ENCODE peak calls at places on chromosome 11, in seven cellular contexts. A, T, P, I, D, L and V are unnamed samples. For H3K9me3, the result is how much of the 10 kb centered on the place peaks cover.

GRCh38 chr11:64556721-64557250 is 34.2 kb upstream of the SLC22A12 start:
- DNase-seq in T (no peak), P (no peak), L (no peak), I (no peak), D (no peak), A (no peak), V (no peak)

GRCh38 chr11:2198621-2199365 is 27.2 kb upstream of the TH start:
- DNase-seq in L (no peak), P (no peak), D (no peak), T (no peak), A (no peak), I (no peak), V (no peak)

GRCh38 chr11:105935791-105936190 is 86.2 kb downstream of the MSANTD4 start:
- DNase-seq in T (no peak), D (no peak), A (no peak), I (no peak), L (no peak), P (no peak), V (no peak)

GRCh38 chr11:64745523-64746328 is 1.8 kb upstream of the RASGRP2 start:
- DNase-seq in D (peak), T (peak), P (peak), I (no peak), A (peak), L (peak), V (no peak)

GRCh38 chr11:72828081-72828567 is 13.9 kb downstream of the ATG16L2 start:
- DNase-seq in I (no peak), A (peak), T (no peak), P (no peak), L (peak), D (no peak), V (no peak)

GRCh38 chr11:5938603-5938965 is 3.5 kb upstream of the OR56A3 start:
- DNase-seq in D (no peak), A (no peak), L (no peak), P (no peak), T (no peak), I (no peak), V (no peak)

GRCh38 chr11:13324709-13325108 is 47.1 kb downstream of the BMAL1 start:
- DNase-seq in I (no peak), L (no peak), T (no peak), D (no peak), A (no peak), P (no peak), V (no peak)

GRCh38 chr11:46421257-46421880 is 29.8 kb upstream of the CHRM4 start:
- DNase-seq in L (no peak), T (no peak), P (no peak), A (no peak), I (no peak), D (no peak), V (no peak)

GRCh38 chr11:63599211-63600122 is 14.8 kb downstream of the PLAAT3 start:
- DNase-seq in I (no peak), A (peak), L (no peak), T (no peak), D (no peak), P (peak), V (no peak)

GRCh38 chr11:67695606-67696005 is 21.2 kb upstream of the ALDH3B2 start:
- DNase-seq in A (no peak), T (no peak), I (no peak), P (no peak), L (no peak), D (no peak), V (no peak)

GRCh38 chr11:92662580-92662979 is 306.9 kb upstream of the MTNR1B start:
- DNase-seq in L (no peak), D (no peak), I (no peak), P (no peak), T (no peak), A (no peak), V (no peak)

GRCh38 chr11:72326151-72326842 is 82.3 kb upstream of the PHOX2A start:
- DNase-seq in T (no peak), L (no peak), I (no peak), D (no peak), P (no peak), A (no peak), V (no peak)

GRCh38 chr11:33237039-33237597 is 20.1 kb upstream of the HIPK3 start:
- DNase-seq in D (no peak), P (no peak), L (no peak), T (no peak), A (no peak), I (no peak), V (no peak)

GRCh38 chr11:77705195-77705876 is 67.7 kb upstream of the CLNS1A start:
- DNase-seq in A (no peak), L (no peak), D (no peak), P (peak), T (no peak), I (no peak), V (no peak)

GRCh38 chr11:130421697-130422096 is 6.7 kb downstream of the ADAMTS8 start:
- DNase-seq in T (no peak), P (no peak), I (no peak), L (no peak), A (no peak), D (peak), V (no peak)

GRCh38 chr11:12606597-12606996 is 67.6 kb upstream of the TEAD1 start:
- DNase-seq in T (no peak), P (no peak), L (no peak), I (no peak), A (no peak), D (no peak), V (no peak)

DNA sequence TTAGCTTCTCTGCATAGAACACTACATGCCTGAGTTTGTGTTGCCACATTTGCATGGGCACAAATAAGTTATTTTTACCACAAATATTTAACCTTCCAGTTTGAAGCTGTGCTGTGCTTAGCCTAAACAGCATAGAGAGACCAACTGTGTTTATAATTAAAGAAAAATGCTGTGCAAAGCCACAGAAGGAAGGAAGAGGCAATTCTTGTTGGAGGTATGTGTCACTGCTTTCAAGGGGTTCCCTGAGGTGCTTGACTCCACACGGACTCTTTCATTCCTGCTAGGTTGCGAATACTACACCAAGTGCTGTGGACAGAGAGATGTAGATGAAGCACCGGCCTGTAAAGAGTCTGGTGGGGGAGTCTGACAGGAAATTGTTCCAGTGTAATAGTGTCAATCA is 47.6 kb upstream of the OLFML1 start:
- DNase-seq in T (no peak), D (no peak), P (no peak), I (no peak), A (no peak), L (no peak), V (no peak)
- TF ChIP-seq POLR2A in T (no peak), D (no peak), P (no peak), I (no peak), A (no peak), L (no peak), V (no peak)

GRCh38 chr11:70633610-70634009 is 235.3 kb downstream of the CTTN start:
- DNase-seq in A (no peak), D (no peak), T (no peak), I (no peak), L (no peak), P (no peak), V (no peak)
- H3K9me3 ChIP-seq in A (under half), D (under half), T (under half), I (under half), L (under half), P (under half), V (under half)

GRCh38 chr11:122748968-122749687 is 89.2 kb upstream of the CRTAM start:
- DNase-seq in L (no peak), T (peak), A (peak), D (no peak), P (no peak), I (no peak), V (no peak)
- H3K27ac ChIP-seq in L (no peak), T (no peak), A (peak), D (peak), P (no peak), I (no peak), V (no peak)

GRCh38 chr11:206516-207212 is 535 bp downstream of the BET1L start:
- DNase-seq in T (no peak), I (peak), A (peak), L (no peak), D (peak), P (peak), V (no peak)

GRCh38 chr11:204587-205109 is 2.6 kb downstream of the BET1L start:
- DNase-seq in L (no peak), D (no peak), A (peak), P (no peak), I (peak), T (no peak), V (no peak)

GRCh38 chr11:205221-206001 is 1.8 kb downstream of the BET1L start:
- DNase-seq in A (peak), T (no peak), P (no peak), D (no peak), I (peak), L (no peak), V (no peak)

GRCh38 chr11:207213-208176 is at the start of the genes BET1L and RIC8A:
- DNase-seq in I (peak), L (peak), P (peak), T (peak), D (peak), A (peak), V (no peak)

DNA sequence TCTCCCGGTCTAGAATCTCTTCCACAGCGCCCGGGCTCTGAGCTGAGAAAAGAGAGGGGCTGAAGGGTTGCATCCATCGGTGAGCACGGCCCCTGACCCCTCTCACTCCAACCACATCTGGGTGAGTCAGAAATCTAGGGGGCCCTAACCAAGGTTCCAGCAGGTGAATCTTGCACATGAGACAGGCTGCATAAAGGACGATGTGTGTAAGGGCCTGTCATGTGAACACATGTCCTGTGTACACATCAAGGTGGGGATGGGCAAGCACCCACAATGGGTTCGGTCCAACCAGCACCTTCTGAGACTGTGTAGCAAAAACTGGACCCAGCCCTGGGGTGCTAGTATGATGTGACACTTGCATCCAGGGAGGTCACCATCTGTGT is 1.2 kb downstream of the BET1L start:
- DNase-seq in P (no peak), A (no peak), D (no peak), L (no peak), I (no peak), T (no peak), V (no peak)
- TF ChIP-seq POLR2A in P (no peak), A (no peak), D (no peak), L (no peak), I (no peak), T (no peak), V (no peak)

GRCh38 chr11:123365955-123366354 is 64.1 kb upstream of the GRAMD1B start:
- DNase-seq in L (no peak), A (no peak), P (no peak), T (no peak), I (no peak), D (no peak), V (no peak)
- H3K9me3 ChIP-seq in L (under half), A (under half), P (under half), T (under half), I (under half), D (under half), V (under half)